ENCODE peak calls at places on chromosome 20, in eight cellular contexts. V is right cardiac atrium, J is GM20000, S is T-helper 2 cell, E is endothelial cell, O is GM18507, F is D341Med, W is A673. G is an unnamed sample.

GRCh38 chr20:32474967-32475819 is 109.9 kb downstream of the NOL4L start:
- DNase-seq in V (peak), J (peak), S (no peak), E (peak), O (peak), F (no peak), W (no peak), G (no peak)

GRCh38 chr20:34318609-34319443 is 15.7 kb upstream of the AHCY start:
- DNase-seq in V (no peak), J (no peak), S (no peak), E (no peak), O (no peak), F (no peak), W (no peak), G (no peak)

GRCh38 chr20:39946053-39946810 is 742.8 kb downstream of the MAFB start:
- DNase-seq in V (no peak), J (peak), S (no peak), E (no peak), O (no peak), F (no peak), W (no peak), G (no peak)

GRCh38 chr20:1577906-1578305 is 20.4 kb upstream of the SIRPD start:
- DNase-seq in V (no peak), J (no peak), S (no peak), E (no peak), O (no peak), F (peak), W (peak), G (no peak)

GRCh38 chr20:37357481-37358365 is 11.8 kb downstream of the SRC start:
- DNase-seq in V (no peak), J (no peak), S (no peak), E (no peak), O (no peak), F (no peak), W (no peak), G (no peak)

GRCh38 chr20:36391456-36391855 is 85.3 kb downstream of the DLGAP4 start:
- DNase-seq in V (no peak), J (no peak), S (no peak), E (no peak), O (no peak), F (no peak), W (peak), G (no peak)

GRCh38 chr20:60447703-60448102 is 489.5 kb downstream of the CDH26 start:
- DNase-seq in V (no peak), J (no peak), S (no peak), E (no peak), O (no peak), F (no peak), W (no peak), G (no peak)

GRCh38 chr20:63461364-63461763 is 11.1 kb downstream of the KCNQ2 start:
- DNase-seq in V (no peak), J (no peak), S (no peak), E (peak), O (no peak), F (no peak), W (no peak), G (no peak)

GRCh38 chr20:13857304-13857703 is 72.5 kb downstream of the NDUFAF5 start:
- DNase-seq in V (peak), J (no peak), S (no peak), E (no peak), O (no peak), F (no peak), W (no peak), G (peak)

G was measured in COR-L47.